ENCODE peak calls at places on chromosomes 6 and 20, in five cellular contexts. N is CD8-positive, alpha-beta T cell; C is neural progenitor cell; I is NT2/D1; B is thoracic aorta. W is an unnamed sample. For H3K4me1, the result is how much of the 10 kb centered on the place peaks cover.

GRCh38 chr6:153465050-153465449 is 334.0 kb upstream of the RGS17 start:
- DNase-seq in C (no peak), B (no peak), N (no peak), I (no peak), W (no peak)

GRCh38 chr20:46959081-46959692 is 64.5 kb downstream of the EYA2 start:
- DNase-seq in B (no peak), I (no peak), C (no peak), N (no peak), W (no peak)

GRCh38 chr20:62136283-62137091 is 6.7 kb downstream of the PSMA7 start:
- DNase-seq in N (peak), I (peak), B (no peak), C (peak), W (peak)

GRCh38 chr20:32189691-32190607 is 17.6 kb downstream of the PLAGL2 start:
- DNase-seq in B (no peak), C (peak), I (peak), N (no peak), W (peak)

GRCh38 chr6:16206595-16207037 is 31.8 kb upstream of the GMPR start:
- DNase-seq in N (peak), C (peak), B (peak), I (no peak), W (no peak)

GRCh38 chr6:170179925-170180324 is 111.0 kb downstream of the DLL1 start:
- DNase-seq in B (no peak), C (no peak), N (no peak), I (no peak), W (no peak)

GRCh38 chr6:17863971-17864754 is 123.3 kb downstream of the KIF13A start:
- DNase-seq in I (no peak), C (no peak), B (no peak), N (no peak), W (peak)

GRCh38 chr6:141261016-141261671 is 871.6 kb upstream of the GJE1 start:
- DNase-seq in C (no peak), B (no peak), I (no peak), N (no peak), W (peak)

GRCh38 chr6:154386848-154387717 is 30.5 kb upstream of the IPCEF1 start:
- DNase-seq in I (no peak), B (no peak), N (no peak), C (no peak), W (no peak)

GRCh38 chr20:62376112-62377063 is 9.3 kb upstream of the LAMA5 start:
- DNase-seq in N (no peak), I (peak), B (no peak), C (peak), W (no peak)

GRCh38 chr6:40520108-40520507 is 67.1 kb downstream of the LRFN2 start:
- DNase-seq in C (no peak), N (no peak), I (no peak), B (no peak), W (no peak)

GRCh38 chr20:45372241-45372640 is 5.9 kb downstream of the TP53TG5 start:
- DNase-seq in C (no peak), B (no peak), I (no peak), N (no peak), W (no peak)

GRCh38 chr6:49516147-49516505 is 16.4 kb downstream of the GLYATL3 start:
- DNase-seq in N (no peak), I (no peak), B (no peak), C (no peak), W (no peak)

GRCh38 chr20:46547995-46548394 is 2.5 kb downstream of the OCSTAMP start:
- DNase-seq in B (no peak), N (no peak), C (no peak), I (no peak), W (no peak)

GRCh38 chr6:106163966-106164877 is 78.1 kb downstream of the PRDM1 start:
- DNase-seq in I (no peak), N (no peak), C (no peak), B (peak), W (peak)

GRCh38 chr6:100382767-100383195 is 81.9 kb downstream of the SIM1 start:
- DNase-seq in B (no peak), C (no peak), N (no peak), I (no peak), W (no peak)

GRCh38 chr6:37435816-37436215 is 2.8 kb downstream of the CMTR1 start:
- DNase-seq in C (no peak), N (no peak), I (no peak), B (no peak), W (no peak)

GRCh38 chr20:37538003-37538402 is 10.3 kb upstream of the BLCAP start:
- DNase-seq in C (no peak), N (no peak), I (no peak), B (no peak), W (no peak)

GRCh38 chr6:44251576-44252524 is 4.9 kb downstream of the HSP90AB1 start:
- DNase-seq in C (no peak), N (no peak), I (no peak), B (no peak), W (no peak)

GRCh38 chr6:149062653-149063348 is 254.7 kb upstream of the TAB2 start:
- DNase-seq in B (no peak), N (no peak), I (no peak), C (no peak), W (no peak)

GRCh38 chr6:24827970-24828369 is 29.3 kb upstream of the ARMH2 start:
- DNase-seq in N (no peak), C (no peak), I (no peak), B (no peak), W (no peak)

GRCh38 chr6:15522427-15522826 is 140.4 kb downstream of the DTNBP1 start:
- DNase-seq in I (no peak), C (no peak), N (no peak), B (no peak), W (no peak)

GRCh38 chr6:13953061-13953705 is 28.4 kb downstream of the RNF182 start:
- DNase-seq in N (no peak), C (no peak), B (no peak), I (peak), W (no peak)

GRCh38 chr6:148565931-148566663 is 180.7 kb upstream of the UST start:
- DNase-seq in B (no peak), N (no peak), C (no peak), I (no peak), W (no peak)

GRCh38 chr20:25859649-25860530 is 163.2 kb upstream of the ZNF337 start:
- DNase-seq in N (no peak), B (no peak), C (peak), I (no peak), W (no peak)

GRCh38 chr6:170159040-170159965 is 131.6 kb downstream of the DLL1 start:
- DNase-seq in B (no peak), C (no peak), N (no peak), I (no peak), W (no peak)

GRCh38 chr6:13302751-13303667 is 25.3 kb downstream of the TBC1D7 start:
- DNase-seq in I (no peak), C (no peak), B (peak), N (no peak), W (peak)

GRCh38 chr20:33209789-33210188 is 7.4 kb upstream of the BPIFA3 start:
- DNase-seq in I (peak), C (peak), N (no peak), B (no peak), W (peak)

DNA sequence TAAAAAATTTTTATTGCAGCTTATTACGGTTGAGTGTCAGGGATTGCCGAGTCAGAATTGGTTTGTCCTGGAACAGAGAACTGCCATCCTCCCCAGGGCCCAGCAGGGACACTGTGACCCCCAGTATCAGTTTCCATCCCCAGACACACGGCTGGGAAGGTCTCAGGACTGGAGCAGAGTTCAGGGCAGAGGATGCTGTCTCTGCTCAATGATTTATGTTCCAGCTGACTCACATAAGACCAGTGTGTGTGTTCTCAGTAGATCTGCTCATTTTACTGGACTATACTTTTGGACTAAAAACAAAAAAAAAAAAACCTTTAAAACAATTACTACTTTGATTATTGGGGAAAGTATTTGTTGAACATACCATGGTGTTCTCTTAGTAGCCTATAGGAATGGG is 44.2 kb downstream of the FNDC1 start:
- DNase-seq in C (no peak), I (no peak), N (no peak), B (no peak), W (no peak)
- H3K4me1 ChIP-seq in C (under half), I (under half), N (under half), B (under half), W (under half)

DNA sequence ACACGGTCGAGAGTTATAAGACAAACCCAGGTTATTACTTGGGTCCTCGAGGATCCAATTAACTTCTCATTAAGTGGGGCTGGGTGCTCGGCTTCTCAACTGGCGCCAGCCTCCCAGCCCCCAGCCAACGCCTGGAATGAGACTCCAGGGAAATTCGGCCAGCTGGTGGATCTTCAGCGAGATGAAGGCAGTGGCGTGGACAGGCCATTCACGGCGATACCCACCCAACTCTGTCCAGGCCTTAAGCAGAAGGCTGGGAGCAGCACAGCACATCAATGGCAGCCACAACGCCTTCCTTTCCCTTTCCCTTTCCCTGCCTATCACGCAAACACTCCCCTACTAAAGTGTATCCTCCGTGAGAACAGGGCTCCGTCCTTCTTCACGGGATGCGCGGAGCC is 852 bp downstream of the METTL24 start:
- DNase-seq in B (no peak), N (no peak), C (no peak), I (no peak), W (no peak)
- H3K4me1 ChIP-seq in B (half or more), N (under half), C (half or more), I (under half), W (under half)

GRCh38 chr20:41245086-41245707 is 72.3 kb downstream of the ZHX3 start:
- DNase-seq in B (no peak), I (peak), N (no peak), C (peak), W (no peak)
- H3K4me1 ChIP-seq in B (half or more), I (under half), N (under half), C (under half), W (under half)

GRCh38 chr6:74605942-74606341 is 599.9 kb downstream of the COL12A1 start:
- DNase-seq in I (no peak), B (no peak), C (no peak), N (no peak), W (no peak)
- H3K4me1 ChIP-seq in I (under half), B (under half), C (under half), N (under half), W (under half)

GRCh38 chr6:30363459-30363858 is 18.5 kb downstream of the RPP21 start:
- DNase-seq in C (peak), I (no peak), N (no peak), B (no peak), W (no peak)
- H3K4me1 ChIP-seq in C (under half), I (under half), N (under half), B (under half), W (under half)

DNA sequence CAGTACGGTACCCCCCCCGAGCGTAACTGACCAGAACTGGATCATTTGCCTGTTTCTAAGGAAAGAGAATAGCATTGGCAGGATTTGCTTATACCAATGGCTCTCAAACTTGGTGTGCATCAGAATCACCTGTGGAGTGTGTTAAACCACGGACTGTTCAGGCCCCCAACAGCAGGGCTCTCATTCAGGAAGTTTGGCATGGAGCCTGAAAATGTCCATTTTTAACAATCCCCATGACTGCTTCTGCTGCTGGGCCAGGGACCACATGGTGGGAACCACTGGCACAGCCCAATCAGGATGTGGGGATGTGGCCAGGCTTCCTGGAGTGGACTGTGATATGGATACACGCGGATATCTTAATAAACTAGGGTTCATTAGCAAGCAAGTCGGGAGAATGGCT is 53.9 kb downstream of the GTF2H5 start:
- DNase-seq in I (no peak), N (no peak), B (no peak), C (no peak), W (no peak)
- H3K4me1 ChIP-seq in I (under half), N (under half), B (under half), C (under half), W (under half)

GRCh38 chr6:98467902-98468301 is 366.5 kb upstream of the POU3F2 start:
- DNase-seq in B (no peak), I (no peak), C (no peak), N (no peak), W (no peak)
- H3K4me1 ChIP-seq in B (under half), I (under half), C (under half), N (under half), W (under half)

DNA sequence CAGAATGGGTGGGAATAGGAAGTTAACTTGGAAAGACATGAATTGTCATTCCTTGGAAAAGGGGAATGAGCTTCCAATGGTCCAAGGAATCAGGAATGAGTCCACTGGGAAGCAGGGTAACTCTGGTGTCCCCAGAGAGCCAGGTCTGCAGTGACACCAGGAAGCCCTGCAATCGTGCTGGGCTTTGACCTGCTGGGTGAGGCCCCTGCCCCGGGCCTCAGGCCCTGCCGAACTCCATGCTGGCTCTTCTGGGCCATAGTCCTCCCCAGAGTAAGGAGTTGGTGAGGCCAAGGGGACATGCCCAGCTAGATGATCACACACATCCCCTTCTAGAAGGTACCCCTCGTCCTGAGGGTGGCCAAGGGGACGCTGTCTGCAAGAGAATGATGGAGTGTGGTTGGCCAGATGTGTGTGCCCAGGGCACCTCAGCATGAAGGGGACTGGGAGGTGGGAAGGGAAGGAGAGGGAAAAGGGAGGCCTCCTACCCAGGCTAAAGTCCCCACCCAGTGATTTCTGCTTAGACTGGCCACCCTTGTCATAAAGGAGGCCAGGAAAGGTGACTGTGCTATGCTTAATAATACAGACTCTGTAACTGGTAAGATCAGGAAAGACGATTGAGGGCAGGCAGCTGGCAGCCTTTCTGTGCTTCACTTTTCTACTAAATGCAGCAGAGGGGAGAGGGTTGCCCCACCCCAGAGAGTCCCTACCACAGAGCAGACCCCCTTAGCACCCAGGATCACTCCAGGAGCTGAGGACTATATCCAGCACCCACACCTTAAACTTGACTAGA is 119.3 kb downstream of the SNX5 start:
- DNase-seq in I (no peak), N (no peak), C (no peak), B (no peak), W (no peak)
- H3K4me1 ChIP-seq in I (under half), N (under half), C (under half), B (under half), W (under half)

GRCh38 chr20:1371830-1372539 is 20.9 kb downstream of the FKBP1A start:
- DNase-seq in B (no peak), C (no peak), N (no peak), I (no peak), W (no peak)

GRCh38 chr20:1371235-1371782 is 21.5 kb downstream of the FKBP1A start:
- DNase-seq in I (no peak), N (no peak), C (no peak), B (no peak), W (no peak)

GRCh38 chr20:1374246-1374645 is 18.6 kb downstream of the FKBP1A start:
- DNase-seq in C (no peak), N (no peak), I (no peak), B (no peak), W (no peak)

GRCh38 chr20:1373614-1374013 is 19.2 kb downstream of the FKBP1A start:
- DNase-seq in I (no peak), C (no peak), B (no peak), N (no peak), W (peak)

DNA sequence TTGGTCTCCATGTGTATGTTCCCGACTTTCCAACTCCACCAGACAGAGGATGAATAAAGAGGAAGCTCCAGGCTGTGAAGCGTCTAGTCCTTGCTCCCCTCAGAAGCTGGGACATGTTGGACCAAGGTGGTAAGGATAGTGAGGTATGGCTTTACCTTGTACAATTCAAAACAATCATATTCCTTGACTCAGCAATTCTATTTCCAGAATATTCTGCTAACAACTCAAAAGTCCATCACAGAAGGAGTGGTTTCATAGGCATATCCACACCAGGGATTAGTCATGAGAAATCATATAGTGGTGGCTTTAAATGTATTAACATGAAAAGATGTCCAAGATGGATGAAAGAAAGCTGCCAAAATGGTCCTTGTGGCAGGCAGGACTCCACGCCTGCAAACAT is 19.8 kb downstream of the FKBP1A start:
- DNase-seq in C (no peak), B (no peak), I (no peak), N (no peak), W (no peak)
- H3K4me1 ChIP-seq in C (under half), B (half or more), I (under half), N (under half), W (under half)